ENCODE peak calls at places on chromosomes 5 and 9, in nine cellular contexts. One of them, this sample, is unnamed.

GRCh38 chr9:37324691-37325490 is 97.6 kb upstream of the GRHPR start:
- DNase-seq in nephron progenitor cell: no peak
- DNase-seq in mesothelial cell of epicardium: no peak
- DNase-seq in heart right ventricle: no peak
- DNase-seq in activated CD4-positive, alpha-beta T cell treated with anti-CD3 and anti-CD28 coated beads, Interleukin-2, amount 50 U/mL, for 1 hour: no peak
- DNase-seq in amniotic stem cell: no peak
- DNase-seq in cardiac fibroblast: no peak
- DNase-seq in frontal cortex: no peak
- DNase-seq in stimulated activated CD4-positive, alpha-beta T cell treated with anti-CD3 and anti-CD28 coated beads, Interleukin-4, amount 100 ng/mL, for 4 hours: no peak
- DNase-seq in this sample: no peak

GRCh38 chr5:143676794-143677193 is 135.2 kb upstream of the HMHB1 start:
- DNase-seq in heart right ventricle: no peak
- DNase-seq in frontal cortex: no peak
- DNase-seq in activated CD4-positive, alpha-beta T cell treated with anti-CD3 and anti-CD28 coated beads, Interleukin-2, amount 50 U/mL, for 1 hour: no peak
- DNase-seq in cardiac fibroblast: no peak
- DNase-seq in mesothelial cell of epicardium: no peak
- DNase-seq in amniotic stem cell: no peak
- DNase-seq in stimulated activated CD4-positive, alpha-beta T cell treated with anti-CD3 and anti-CD28 coated beads, Interleukin-4, amount 100 ng/mL, for 4 hours: no peak
- DNase-seq in nephron progenitor cell: no peak
- DNase-seq in this sample: no peak

GRCh38 chr5:116492016-116492623 is 82.5 kb downstream of the SEMA6A start:
- DNase-seq in mesothelial cell of epicardium: no peak
- DNase-seq in amniotic stem cell: peak
- DNase-seq in stimulated activated CD4-positive, alpha-beta T cell treated with anti-CD3 and anti-CD28 coated beads, Interleukin-4, amount 100 ng/mL, for 4 hours: no peak
- DNase-seq in nephron progenitor cell: no peak
- DNase-seq in activated CD4-positive, alpha-beta T cell treated with anti-CD3 and anti-CD28 coated beads, Interleukin-2, amount 50 U/mL, for 1 hour: no peak
- DNase-seq in frontal cortex: no peak
- DNase-seq in heart right ventricle: no peak
- DNase-seq in cardiac fibroblast: peak
- DNase-seq in this sample: no peak

GRCh38 chr5:67577424-67577823 is 380.8 kb upstream of the CD180 start:
- DNase-seq in frontal cortex: no peak
- DNase-seq in mesothelial cell of epicardium: no peak
- DNase-seq in amniotic stem cell: peak
- DNase-seq in heart right ventricle: no peak
- DNase-seq in cardiac fibroblast: no peak
- DNase-seq in activated CD4-positive, alpha-beta T cell treated with anti-CD3 and anti-CD28 coated beads, Interleukin-2, amount 50 U/mL, for 1 hour: no peak
- DNase-seq in nephron progenitor cell: no peak
- DNase-seq in stimulated activated CD4-positive, alpha-beta T cell treated with anti-CD3 and anti-CD28 coated beads, Interleukin-4, amount 100 ng/mL, for 4 hours: no peak
- DNase-seq in this sample: no peak

GRCh38 chr9:89622933-89623861 is 18.4 kb downstream of the GADD45G start:
- DNase-seq in heart right ventricle: peak
- DNase-seq in cardiac fibroblast: no peak
- DNase-seq in activated CD4-positive, alpha-beta T cell treated with anti-CD3 and anti-CD28 coated beads, Interleukin-2, amount 50 U/mL, for 1 hour: no peak
- DNase-seq in stimulated activated CD4-positive, alpha-beta T cell treated with anti-CD3 and anti-CD28 coated beads, Interleukin-4, amount 100 ng/mL, for 4 hours: no peak
- DNase-seq in nephron progenitor cell: no peak
- DNase-seq in amniotic stem cell: no peak
- DNase-seq in mesothelial cell of epicardium: no peak
- DNase-seq in frontal cortex: no peak
- DNase-seq in this sample: no peak

GRCh38 chr5:136212252-136212721 is 19.3 kb upstream of the SMIM32 start:
- DNase-seq in cardiac fibroblast: peak
- DNase-seq in activated CD4-positive, alpha-beta T cell treated with anti-CD3 and anti-CD28 coated beads, Interleukin-2, amount 50 U/mL, for 1 hour: peak
- DNase-seq in stimulated activated CD4-positive, alpha-beta T cell treated with anti-CD3 and anti-CD28 coated beads, Interleukin-4, amount 100 ng/mL, for 4 hours: no peak
- DNase-seq in amniotic stem cell: no peak
- DNase-seq in heart right ventricle: peak
- DNase-seq in frontal cortex: peak
- DNase-seq in mesothelial cell of epicardium: peak
- DNase-seq in nephron progenitor cell: peak
- DNase-seq in this sample: peak

GRCh38 chr9:84411647-84412267 is 71.2 kb upstream of the SLC28A3 start:
- DNase-seq in stimulated activated CD4-positive, alpha-beta T cell treated with anti-CD3 and anti-CD28 coated beads, Interleukin-4, amount 100 ng/mL, for 4 hours: no peak
- DNase-seq in activated CD4-positive, alpha-beta T cell treated with anti-CD3 and anti-CD28 coated beads, Interleukin-2, amount 50 U/mL, for 1 hour: no peak
- DNase-seq in heart right ventricle: no peak
- DNase-seq in nephron progenitor cell: no peak
- DNase-seq in amniotic stem cell: no peak
- DNase-seq in cardiac fibroblast: no peak
- DNase-seq in mesothelial cell of epicardium: no peak
- DNase-seq in frontal cortex: no peak
- DNase-seq in this sample: no peak

GRCh38 chr9:115923410-115923809 is 230.2 kb upstream of the PAPPA start:
- DNase-seq in mesothelial cell of epicardium: no peak
- DNase-seq in cardiac fibroblast: peak
- DNase-seq in frontal cortex: no peak
- DNase-seq in nephron progenitor cell: no peak
- DNase-seq in heart right ventricle: no peak
- DNase-seq in activated CD4-positive, alpha-beta T cell treated with anti-CD3 and anti-CD28 coated beads, Interleukin-2, amount 50 U/mL, for 1 hour: no peak
- DNase-seq in amniotic stem cell: no peak
- DNase-seq in stimulated activated CD4-positive, alpha-beta T cell treated with anti-CD3 and anti-CD28 coated beads, Interleukin-4, amount 100 ng/mL, for 4 hours: no peak
- DNase-seq in this sample: no peak

GRCh38 chr5:1464096-1464446 is 18.8 kb upstream of the SLC6A3 start:
- DNase-seq in mesothelial cell of epicardium: no peak
- DNase-seq in nephron progenitor cell: no peak
- DNase-seq in frontal cortex: no peak
- DNase-seq in amniotic stem cell: no peak
- DNase-seq in cardiac fibroblast: no peak
- DNase-seq in heart right ventricle: no peak
- DNase-seq in stimulated activated CD4-positive, alpha-beta T cell treated with anti-CD3 and anti-CD28 coated beads, Interleukin-4, amount 100 ng/mL, for 4 hours: no peak
- DNase-seq in activated CD4-positive, alpha-beta T cell treated with anti-CD3 and anti-CD28 coated beads, Interleukin-2, amount 50 U/mL, for 1 hour: no peak
- DNase-seq in this sample: no peak

GRCh38 chr5:17398866-17399835 is 98.9 kb upstream of the TAF11L2 start:
- DNase-seq in amniotic stem cell: no peak
- DNase-seq in activated CD4-positive, alpha-beta T cell treated with anti-CD3 and anti-CD28 coated beads, Interleukin-2, amount 50 U/mL, for 1 hour: no peak
- DNase-seq in nephron progenitor cell: no peak
- DNase-seq in cardiac fibroblast: no peak
- DNase-seq in heart right ventricle: no peak
- DNase-seq in frontal cortex: no peak
- DNase-seq in stimulated activated CD4-positive, alpha-beta T cell treated with anti-CD3 and anti-CD28 coated beads, Interleukin-4, amount 100 ng/mL, for 4 hours: no peak
- DNase-seq in mesothelial cell of epicardium: no peak
- DNase-seq in this sample: no peak

GRCh38 chr5:176171171-176171760 is 67.0 kb upstream of the SIMC1 start:
- DNase-seq in frontal cortex: no peak
- DNase-seq in amniotic stem cell: no peak
- DNase-seq in stimulated activated CD4-positive, alpha-beta T cell treated with anti-CD3 and anti-CD28 coated beads, Interleukin-4, amount 100 ng/mL, for 4 hours: no peak
- DNase-seq in heart right ventricle: no peak
- DNase-seq in cardiac fibroblast: no peak
- DNase-seq in activated CD4-positive, alpha-beta T cell treated with anti-CD3 and anti-CD28 coated beads, Interleukin-2, amount 50 U/mL, for 1 hour: no peak
- DNase-seq in mesothelial cell of epicardium: no peak
- DNase-seq in nephron progenitor cell: no peak
- DNase-seq in this sample: no peak

This sample was measured in T-helper 22 cell.